ENCODE peak calls at places on chromosomes 4 and X, in five cellular contexts. I is testis, M is body of pancreas, V is GM12878, B is tibial nerve. W is an unnamed sample.
A peak's percentile ranks its signal among the peaks of the same experiment; 100 is the strongest.

GRCh38 chr4:119858176-119858575 is 208.5 kb downstream of the MAD2L1 start:
- DNase-seq in I (no peak), M (no peak), V (no peak), B (no peak), W (no peak)

GRCh38 chrX:46444011-46444410 is 101.2 kb downstream of the ZNF674 start:
- DNase-seq in I (no peak), M (no peak), V (no peak), B (no peak), W (no peak)

GRCh38 chr4:152166567-152166966 is 369.3 kb downstream of the FBXW7 start:
- DNase-seq in I (no peak), M (no peak), V (no peak), B (no peak), W (no peak)

GRCh38 chrX:34341258-34341657 is 209.1 kb upstream of the FAM47A start:
- DNase-seq in I (no peak), M (no peak), V (no peak), B (no peak), W (no peak)

GRCh38 chr4:184968784-184969201 is 49.5 kb upstream of the HELT start:
- DNase-seq in I (no peak), M (peak; percentile 72), V (no peak), B (no peak), W (peak; percentile 60)

GRCh38 chr4:168637872-168638756 is 141.3 kb downstream of the PALLD start:
- DNase-seq in I (no peak), M (no peak), V (no peak), B (no peak), W (no peak)

GRCh38 chr4:3827616-3828492 is 61.7 kb downstream of the ADRA2C start:
- DNase-seq in I (peak; percentile 95), M (peak; percentile 94), V (no peak), B (no peak), W (peak; percentile 81)

GRCh38 chr4:112031712-112032328 is 113.4 kb upstream of the FAM241A start:
- DNase-seq in I (peak; percentile 17), M (peak; percentile 7), V (peak; percentile 13), B (no peak), W (peak; percentile 54)

GRCh38 chr4:147984065-147984777 is 252.3 kb downstream of the ARHGAP10 start:
- DNase-seq in I (peak; percentile 28), M (no peak), V (no peak), B (no peak), W (no peak)

GRCh38 chrX:130080791-130081367 is 29.4 kb downstream of the ELF4 start:
- DNase-seq in I (no peak), M (no peak), V (no peak), B (no peak), W (no peak)

GRCh38 chrX:44937606-44938005 is 64.6 kb downstream of the KDM6A start:
- DNase-seq in I (no peak), M (no peak), V (no peak), B (no peak), W (no peak)

GRCh38 chr4:150297861-150298474 is 219.7 kb downstream of the DCLK2 start:
- DNase-seq in I (peak; percentile 79), M (peak; percentile 64), V (peak; percentile 8), B (no peak), W (no peak)

GRCh38 chrX:14027511-14028019 is 2.1 kb downstream of the GEMIN8 start:
- DNase-seq in I (no peak), M (no peak), V (peak; percentile 63), B (no peak), W (no peak)

GRCh38 chrX:34918856-34919255 is 23.7 kb upstream of the FAM47B start:
- DNase-seq in I (peak; percentile 23), M (peak; percentile 24), V (no peak), B (no peak), W (no peak)

GRCh38 chr4:133866328-133866699 is 335.3 kb downstream of the PABPC4L start:
- DNase-seq in I (no peak), M (no peak), V (no peak), B (no peak), W (no peak)

GRCh38 chrX:7191681-7192110 is 43.7 kb upstream of the PUDP start:
- DNase-seq in I (no peak), M (no peak), V (no peak), B (no peak), W (no peak)

GRCh38 chr4:98298022-98298421 is 36.8 kb downstream of the RAP1GDS1 start:
- DNase-seq in I (no peak), M (no peak), V (no peak), B (no peak), W (no peak)

GRCh38 chr4:74117024-74117534 is 18.1 kb upstream of the CXCL2 start:
- DNase-seq in I (no peak), M (peak; percentile 85), V (no peak), B (no peak), W (no peak)

GRCh38 chrX:99795495-99795894 is 614.6 kb downstream of the PCDH19 start:
- DNase-seq in I (no peak), M (no peak), V (no peak), B (no peak), W (no peak)

GRCh38 chr4:179112441-179113170 is 1670.4 kb upstream of the AGA start:
- DNase-seq in I (no peak), M (no peak), V (no peak), B (no peak), W (no peak)

GRCh38 chr4:87416965-87417364 is 5.4 kb upstream of the NUDT9 start:
- DNase-seq in I (no peak), M (no peak), V (no peak), B (no peak), W (no peak)

DNA sequence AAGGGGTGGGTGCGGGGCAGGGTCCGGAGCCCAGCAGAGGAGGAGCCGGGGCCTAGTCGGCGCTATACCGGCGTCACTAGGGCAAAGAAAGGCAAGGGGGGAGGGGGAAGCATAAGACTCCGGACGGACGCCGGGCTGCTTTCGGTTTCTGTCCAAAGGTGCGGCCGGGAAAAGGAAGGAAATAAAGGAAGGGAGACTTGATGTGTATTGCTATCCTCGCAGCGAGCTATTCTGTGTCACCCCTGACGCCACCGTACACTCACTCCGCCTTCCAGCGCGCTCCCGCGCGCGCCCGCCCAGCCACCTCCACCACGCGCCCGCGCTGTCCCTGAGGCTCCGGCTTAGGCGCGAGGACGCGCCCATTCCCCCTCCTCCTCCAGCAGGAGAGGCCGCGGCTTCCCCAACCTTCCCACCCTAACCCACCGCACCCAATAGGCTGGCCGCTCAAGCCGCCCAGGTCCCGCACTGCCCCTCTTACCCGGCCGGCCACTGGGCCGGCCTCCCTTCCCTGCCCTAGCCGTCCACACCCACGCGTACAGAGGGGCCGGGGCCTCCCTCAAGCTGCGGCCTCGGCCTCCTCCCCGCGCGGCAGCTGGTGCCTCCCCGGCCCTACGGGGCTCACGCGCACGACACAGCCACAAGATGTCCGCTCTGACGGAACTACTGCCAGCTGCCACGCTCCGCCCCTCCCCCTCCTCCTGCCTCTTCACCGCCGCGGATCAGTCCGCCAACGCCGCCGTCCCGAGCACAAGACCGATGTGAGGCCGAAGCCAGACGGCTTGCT is at the start of gene UBE2D3:
- DNase-seq in I (peak; percentile 93), M (peak; percentile 94), V (peak; percentile 45), B (peak; percentile 92), W (peak; percentile 92)
- TF ChIP-seq POLR2A in I (peak; percentile 55), M (peak; percentile 95), V (peak; percentile 93), B (peak; percentile 84), W (peak; percentile 77)

GRCh38 chr4:26022346-26022891 is 108.4 kb downstream of the SMIM20 start:
- DNase-seq in I (peak; percentile 37), M (peak; percentile 55), V (no peak), B (no peak), W (no peak)
- H3K4me3 ChIP-seq in I (no peak overlapping the region), M (no peak overlapping the region), V (no peak overlapping the region), B (no peak overlapping the region), W (no peak overlapping the region)

DNA sequence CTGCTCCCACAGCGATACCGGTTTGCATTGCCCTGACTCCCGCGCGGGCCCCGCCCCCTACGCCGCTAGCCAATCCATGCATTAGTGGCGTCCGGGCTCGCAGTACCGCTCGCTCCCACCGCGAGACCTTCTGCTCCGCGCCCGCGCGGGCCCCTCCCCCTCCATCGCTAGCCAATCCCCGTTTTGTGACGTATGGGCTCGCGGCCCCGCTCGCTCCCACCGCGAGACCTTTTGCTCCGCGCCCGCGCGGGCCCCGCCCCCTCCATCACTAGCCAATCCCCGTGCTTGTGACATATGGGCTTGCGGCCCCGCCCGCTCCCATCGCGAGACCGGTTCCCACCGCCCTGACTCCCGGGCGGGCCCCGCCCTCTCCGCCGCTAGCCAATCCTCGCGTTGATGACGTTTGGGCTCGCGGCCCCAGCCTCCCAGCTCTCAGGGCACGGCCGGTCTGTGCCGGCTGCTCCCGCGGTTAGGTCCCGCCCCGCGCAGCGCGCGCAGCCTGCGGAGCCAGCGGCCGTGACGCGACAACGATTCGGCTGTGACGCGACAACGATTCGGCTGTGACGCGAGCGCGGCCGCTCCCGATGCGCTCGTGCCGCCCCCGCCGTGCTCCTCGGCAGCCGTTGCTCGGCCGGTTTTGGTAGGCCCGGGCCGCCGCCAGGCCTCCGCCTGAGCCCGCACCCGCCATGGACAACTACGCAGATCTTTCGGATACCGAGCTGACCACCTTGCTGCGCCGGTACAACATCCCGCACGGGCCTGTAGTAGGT is at the start of gene EMD:
- DNase-seq in I (peak; percentile 97), M (peak; percentile 98), V (peak; percentile 87), B (peak; percentile 92), W (peak; percentile 99)
- TF ChIP-seq POLR2A in I (peak; percentile 75), M (peak; percentile 61), V (peak; percentile 82), B (peak; percentile 93), W (peak; percentile 67)

GRCh38 chr4:25892796-25893195 is 21.2 kb upstream of the SMIM20 start:
- DNase-seq in I (peak; percentile 37), M (no peak), V (no peak), B (no peak), W (no peak)

GRCh38 chr4:25889626-25890025 is 24.4 kb upstream of the SMIM20 start:
- DNase-seq in I (no peak), M (no peak), V (no peak), B (no peak), W (no peak)

GRCh38 chr4:25884040-25884788 is 21.4 kb upstream of the SEL1L3 start:
- DNase-seq in I (no peak), M (no peak), V (no peak), B (no peak), W (peak; percentile 37)

GRCh38 chr4:25890653-25891485 is 23.2 kb upstream of the SMIM20 start:
- DNase-seq in I (no peak), M (no peak), V (no peak), B (no peak), W (no peak)

DNA sequence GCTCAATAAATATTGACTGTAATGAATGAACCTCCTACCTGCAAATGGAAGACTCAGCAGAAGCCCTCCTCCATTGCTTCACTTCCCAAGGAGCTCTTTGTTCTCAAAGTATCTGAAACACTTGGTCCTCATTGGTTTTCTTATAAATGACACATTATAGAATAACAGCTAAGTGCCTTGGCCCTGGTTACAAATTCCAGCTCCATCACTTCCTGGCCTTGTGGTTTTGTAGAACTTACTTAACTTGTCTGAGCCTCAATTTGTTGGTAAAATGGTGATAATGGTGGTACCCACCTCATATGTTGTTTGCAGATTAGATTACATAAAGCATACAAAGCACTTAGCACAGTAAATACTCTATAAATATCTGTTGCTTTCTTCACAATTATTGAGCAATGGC is 25.2 kb upstream of the SMIM20 start:
- DNase-seq in I (no peak), M (no peak), V (no peak), B (no peak), W (no peak)
- H3K4me3 ChIP-seq in I (no peak overlapping the region), M (no peak overlapping the region), V (no peak overlapping the region), B (no peak overlapping the region), W (no peak overlapping the region)

W was measured in Peyer's patch.